ENCODE peak calls at places on chromosomes 12 and 14, in five cellular contexts. S is posterior cingulate gyrus, K is NCI-H2081, I is neuronal stem cell, C is T follicular helper cell. F is an unnamed sample.

GRCh38 chr12:52295663-52296062 is 4.3 kb upstream of the KRT81 start:
- DNase-seq in S (no peak), K (no peak), I (no peak), C (no peak), F (no peak)

GRCh38 chr14:30417121-30417520 is 141.8 kb upstream of the G2E3 start:
- DNase-seq in S (no peak), K (no peak), I (no peak), C (no peak), F (peak; percentile 8)

GRCh38 chr12:19287302-19287701 is 152.0 kb upstream of the AEBP2 start:
- DNase-seq in S (no peak), K (no peak), I (no peak), C (no peak), F (no peak)

GRCh38 chr14:105475269-105475915 is 771 bp downstream of the CRIP2 start:
- DNase-seq in S (no peak), K (peak; percentile 77), I (no peak), C (no peak), F (no peak)

GRCh38 chr12:116319851-116320621 is 42.5 kb upstream of the MED13L start:
- DNase-seq in S (no peak), K (no peak), I (no peak), C (no peak), F (no peak)

GRCh38 chr12:132153501-132154340 is 9.5 kb downstream of the NOC4L start:
- DNase-seq in S (peak; percentile 43), K (peak; percentile 73), I (peak; percentile 75), C (peak; percentile 65), F (peak; percentile 84)

GRCh38 chr14:50846171-50846880 is 15.4 kb upstream of the NIN start:
- DNase-seq in S (no peak), K (no peak), I (no peak), C (no peak), F (no peak)

GRCh38 chr12:96258451-96258933 is 64.3 kb downstream of the ELK3 start:
- DNase-seq in S (no peak), K (no peak), I (no peak), C (no peak), F (peak; percentile 88)

GRCh38 chr12:22935501-22935900 is 310.5 kb downstream of the ETNK1 start:
- DNase-seq in S (no peak), K (no peak), I (no peak), C (no peak), F (no peak)

GRCh38 chr14:75476274-75476995 is 45.8 kb upstream of the BATF start:
- DNase-seq in S (peak; percentile 37), K (peak; percentile 81), I (no peak), C (no peak), F (peak; percentile 74)

GRCh38 chr12:109881752-109882151 is 1.4 kb upstream of the GLTP start:
- DNase-seq in S (no peak), K (no peak), I (no peak), C (no peak), F (no peak)

F was measured in NCI-H2171 treated with DMSO at 0.1 percent for 48 hours.